ENCODE peak calls at places on chromosomes 2 and 18, in seven cellular contexts. One of them, this sample, is unnamed.

GRCh38 chr18:75161629-75162028 is 47.3 kb downstream of the PTGR3 start:
- DNase-seq in sciatic nerve: no peak
- DNase-seq in fibroblast of the conjunctiva: no peak
- DNase-seq in Daoy: peak
- DNase-seq in retinal pigment epithelial cell: no peak
- DNase-seq in erythroblast: peak
- DNase-seq in DMS79: peak
- DNase-seq in this sample: peak

GRCh38 chr2:147487980-147488289 is 356.9 kb upstream of the ACVR2A start:
- DNase-seq in sciatic nerve: no peak
- DNase-seq in fibroblast of the conjunctiva: no peak
- DNase-seq in Daoy: no peak
- DNase-seq in retinal pigment epithelial cell: no peak
- DNase-seq in erythroblast: no peak
- DNase-seq in DMS79: no peak
- DNase-seq in this sample: no peak

GRCh38 chr2:15745907-15746306 is 154.2 kb downstream of the DDX1 start:
- DNase-seq in fibroblast of the conjunctiva: no peak
- DNase-seq in sciatic nerve: no peak
- DNase-seq in DMS79: no peak
- DNase-seq in retinal pigment epithelial cell: no peak
- DNase-seq in erythroblast: no peak
- DNase-seq in Daoy: no peak
- DNase-seq in this sample: no peak

GRCh38 chr18:55592106-55592505 is 4.1 kb upstream of the TCF4 start:
- DNase-seq in retinal pigment epithelial cell: no peak
- DNase-seq in sciatic nerve: no peak
- DNase-seq in fibroblast of the conjunctiva: no peak
- DNase-seq in Daoy: no peak
- DNase-seq in erythroblast: peak
- DNase-seq in DMS79: no peak
- DNase-seq in this sample: no peak

GRCh38 chr2:30201990-30202389 is 29.3 kb upstream of the LBH start:
- DNase-seq in sciatic nerve: no peak
- DNase-seq in Daoy: no peak
- DNase-seq in DMS79: no peak
- DNase-seq in fibroblast of the conjunctiva: no peak
- DNase-seq in erythroblast: no peak
- DNase-seq in retinal pigment epithelial cell: no peak
- DNase-seq in this sample: no peak

GRCh38 chr2:237581751-237582746 is 8.5 kb downstream of the RAB17 start:
- DNase-seq in DMS79: peak
- DNase-seq in erythroblast: peak
- DNase-seq in sciatic nerve: no peak
- DNase-seq in retinal pigment epithelial cell: no peak
- DNase-seq in Daoy: peak
- DNase-seq in fibroblast of the conjunctiva: peak
- DNase-seq in this sample: peak

GRCh38 chr2:104853401-104853925 is 452 bp upstream of the POU3F3 start:
- DNase-seq in fibroblast of the conjunctiva: no peak
- DNase-seq in sciatic nerve: no peak
- DNase-seq in erythroblast: no peak
- DNase-seq in retinal pigment epithelial cell: no peak
- DNase-seq in Daoy: no peak
- DNase-seq in DMS79: no peak
- DNase-seq in this sample: no peak

GRCh38 chr18:55120896-55121295 is 161.6 kb upstream of the CCDC68 start:
- DNase-seq in retinal pigment epithelial cell: no peak
- DNase-seq in erythroblast: no peak
- DNase-seq in Daoy: no peak
- DNase-seq in sciatic nerve: no peak
- DNase-seq in fibroblast of the conjunctiva: no peak
- DNase-seq in DMS79: no peak
- DNase-seq in this sample: no peak

GRCh38 chr2:134917219-134917957 is 1.2 kb upstream of the CCNT2 start:
- DNase-seq in sciatic nerve: peak
- DNase-seq in Daoy: peak
- DNase-seq in DMS79: no peak
- DNase-seq in erythroblast: peak
- DNase-seq in fibroblast of the conjunctiva: no peak
- DNase-seq in retinal pigment epithelial cell: no peak
- DNase-seq in this sample: no peak

GRCh38 chr2:23273786-23274185 is 111.2 kb upstream of the KLHL29 start:
- DNase-seq in fibroblast of the conjunctiva: no peak
- DNase-seq in erythroblast: no peak
- DNase-seq in Daoy: peak
- DNase-seq in retinal pigment epithelial cell: no peak
- DNase-seq in sciatic nerve: no peak
- DNase-seq in DMS79: no peak
- DNase-seq in this sample: peak

GRCh38 chr2:65227035-65227470 is 578 bp upstream of the ACTR2 start:
- DNase-seq in fibroblast of the conjunctiva: no peak
- DNase-seq in retinal pigment epithelial cell: peak
- DNase-seq in Daoy: peak
- DNase-seq in sciatic nerve: no peak
- DNase-seq in erythroblast: no peak
- DNase-seq in DMS79: peak
- DNase-seq in this sample: no peak

GRCh38 chr2:8568543-8569302 is 113.1 kb upstream of the ID2 start:
- DNase-seq in fibroblast of the conjunctiva: no peak
- DNase-seq in retinal pigment epithelial cell: no peak
- DNase-seq in sciatic nerve: peak
- DNase-seq in erythroblast: no peak
- DNase-seq in DMS79: no peak
- DNase-seq in Daoy: no peak
- DNase-seq in this sample: no peak

GRCh38 chr18:57107141-57107832 is 39.6 kb upstream of the BOD1L2 start:
- DNase-seq in fibroblast of the conjunctiva: no peak
- DNase-seq in sciatic nerve: no peak
- DNase-seq in erythroblast: peak
- DNase-seq in DMS79: no peak
- DNase-seq in Daoy: peak
- DNase-seq in retinal pigment epithelial cell: no peak
- DNase-seq in this sample: no peak

GRCh38 chr2:175463639-175464310 is 282.3 kb upstream of the ATP5MC3 start:
- DNase-seq in fibroblast of the conjunctiva: no peak
- DNase-seq in DMS79: no peak
- DNase-seq in erythroblast: no peak
- DNase-seq in retinal pigment epithelial cell: no peak
- DNase-seq in sciatic nerve: no peak
- DNase-seq in Daoy: no peak
- DNase-seq in this sample: no peak

GRCh38 chr2:222844323-222844722 is 16.5 kb upstream of the ACSL3 start:
- DNase-seq in Daoy: peak
- DNase-seq in fibroblast of the conjunctiva: peak
- DNase-seq in sciatic nerve: no peak
- DNase-seq in erythroblast: no peak
- DNase-seq in DMS79: no peak
- DNase-seq in retinal pigment epithelial cell: peak
- DNase-seq in this sample: no peak

GRCh38 chr18:58370662-58371061 is 258.2 kb downstream of the ALPK2 start:
- DNase-seq in sciatic nerve: no peak
- DNase-seq in retinal pigment epithelial cell: no peak
- DNase-seq in Daoy: no peak
- DNase-seq in fibroblast of the conjunctiva: no peak
- DNase-seq in DMS79: no peak
- DNase-seq in erythroblast: no peak
- DNase-seq in this sample: no peak

GRCh38 chr2:43879261-43879660 is 40.5 kb downstream of the ABCG8 start:
- DNase-seq in Daoy: peak
- DNase-seq in fibroblast of the conjunctiva: peak
- DNase-seq in retinal pigment epithelial cell: no peak
- DNase-seq in erythroblast: no peak
- DNase-seq in sciatic nerve: no peak
- DNase-seq in DMS79: no peak
- DNase-seq in this sample: no peak

GRCh38 chr2:238149841-238150572 is 8.8 kb upstream of the ERFE start:
- DNase-seq in fibroblast of the conjunctiva: no peak
- DNase-seq in DMS79: no peak
- DNase-seq in sciatic nerve: no peak
- DNase-seq in retinal pigment epithelial cell: no peak
- DNase-seq in Daoy: no peak
- DNase-seq in erythroblast: no peak
- DNase-seq in this sample: no peak